ENCODE peak calls at places on chromosome X, in four cellular contexts. H, C, W and B are unnamed samples. For H3K4me1, the result is how much of the 10 kb centered on the place peaks cover.

GRCh38 chrX:10173331-10173900 is 16.6 kb downstream of the CLCN4 start:
- DNase-seq in H (no peak), C (peak), W (peak), B (peak)

GRCh38 chrX:41025926-41026325 is 59.3 kb upstream of the USP9X start:
- DNase-seq in H (no peak), C (peak), W (no peak), B (no peak)

GRCh38 chrX:150736478-150736877 is 43.3 kb downstream of the MTMR1 start:
- DNase-seq in H (no peak), C (no peak), W (no peak), B (no peak)

GRCh38 chrX:24945009-24945408 is 70.8 kb downstream of the ARX start:
- DNase-seq in H (no peak), C (no peak), W (no peak), B (no peak)

GRCh38 chrX:115504167-115504566 is 56.8 kb upstream of the PLS3 start:
- DNase-seq in H (no peak), C (no peak), W (no peak), B (no peak)

GRCh38 chrX:80808854-80809493 is 703 bp downstream of the BRWD3 start:
- DNase-seq in H (peak), C (peak), W (peak), B (no peak)

GRCh38 chrX:24026403-24026801 is 584 bp downstream of the KLHL15 start:
- DNase-seq in H (peak), C (no peak), W (no peak), B (no peak)

GRCh38 chrX:140917354-140918115 is 84.9 kb upstream of the SPANXB1 start:
- DNase-seq in H (no peak), C (no peak), W (no peak), B (no peak)

GRCh38 chrX:112734250-112734649 is 54.5 kb upstream of the LHFPL1 start:
- DNase-seq in H (no peak), C (peak), W (no peak), B (no peak)

GRCh38 chrX:79281775-79282174 is 85.4 kb downstream of the ITM2A start:
- DNase-seq in H (no peak), C (no peak), W (no peak), B (no peak)

GRCh38 chrX:97398030-97398551 is 514.4 kb downstream of the RPA4 start:
- DNase-seq in H (no peak), C (peak), W (no peak), B (no peak)

GRCh38 chrX:75276666-75277065 is 2.8 kb downstream of the UPRT start:
- DNase-seq in H (no peak), C (peak), W (no peak), B (no peak)

GRCh38 chrX:23008431-23009099 is 8.8 kb downstream of the DDX53 start:
- DNase-seq in H (peak), C (peak), W (no peak), B (no peak)

GRCh38 chrX:67693928-67694327 is 150.1 kb downstream of the AR start:
- DNase-seq in H (no peak), C (peak), W (no peak), B (no peak)

GRCh38 chrX:21683910-21684309 is 25.8 kb upstream of the KLHL34 start:
- DNase-seq in H (no peak), C (peak), W (no peak), B (no peak)

GRCh38 chrX:16867947-16868346 is 2.2 kb downstream of the RBBP7 start:
- DNase-seq in H (no peak), C (no peak), W (no peak), B (no peak)

GRCh38 chrX:148741441-148741840 is 241.0 kb downstream of the AFF2 start:
- DNase-seq in H (no peak), C (no peak), W (no peak), B (no peak)

GRCh38 chrX:905828-906566 is 275.4 kb downstream of the SHOX start:
- DNase-seq in H (no peak), C (no peak), W (no peak), B (no peak)

GRCh38 chrX:44043496-44043895 is 70.3 kb upstream of the NDP start:
- DNase-seq in H (no peak), C (peak), W (no peak), B (no peak)

GRCh38 chrX:5176766-5177165 is 1051.9 kb downstream of the NLGN4X start:
- DNase-seq in H (no peak), C (no peak), W (no peak), B (no peak)

GRCh38 chrX:74613350-74614192 is 853 bp downstream of the RLIM start:
- DNase-seq in H (peak), C (peak), W (no peak), B (no peak)

GRCh38 chrX:72121381-72121780 is 10.3 kb downstream of the RTL5 start:
- DNase-seq in H (no peak), C (peak), W (peak), B (no peak)

GRCh38 chrX:120504569-120504968 is 35.5 kb upstream of the LAMP2 start:
- DNase-seq in H (no peak), C (no peak), W (no peak), B (no peak)

GRCh38 chrX:129145382-129145781 is 377.9 kb downstream of the SMARCA1 start:
- DNase-seq in H (no peak), C (no peak), W (no peak), B (no peak)

GRCh38 chrX:38985375-38985774 is 184.1 kb downstream of the MID1IP1 start:
- DNase-seq in H (peak), C (no peak), W (no peak), B (no peak)

GRCh38 chrX:147763131-147763530 is 148.6 kb upstream of the FMR1 start:
- DNase-seq in H (no peak), C (no peak), W (no peak), B (no peak)

GRCh38 chrX:55640854-55641253 is 17.7 kb downstream of the FOXR2 start:
- DNase-seq in H (no peak), C (no peak), W (no peak), B (no peak)

GRCh38 chrX:133966199-133966598 is 19.2 kb downstream of the GPC3 start:
- DNase-seq in H (no peak), C (no peak), W (no peak), B (no peak)

GRCh38 chrX:1581132-1581531 is 10.3 kb upstream of the AKAP17A start:
- DNase-seq in H (peak), C (no peak), W (peak), B (no peak)

GRCh38 chrX:120625366-120625765 is 4.5 kb downstream of the C1GALT1C1 start:
- DNase-seq in H (no peak), C (no peak), W (no peak), B (no peak)

GRCh38 chrX:52852110-52852872 is 15.6 kb downstream of the XAGE3 start:
- DNase-seq in H (no peak), C (peak), W (no peak), B (no peak)

GRCh38 chrX:482192-482701 is 95.5 kb upstream of the PPP2R3B start:
- DNase-seq in H (no peak), C (no peak), W (no peak), B (no peak)

GRCh38 chrX:29687687-29688086 is 527.7 kb upstream of the MAGEB2 start:
- DNase-seq in H (no peak), C (peak), W (no peak), B (no peak)

GRCh38 chrX:152735101-152735500 is 1.5 kb downstream of the MAGEA12 start:
- DNase-seq in H (no peak), C (no peak), W (no peak), B (no peak)

GRCh38 chrX:71154641-71155040 is 10.0 kb downstream of the NLGN3 start:
- DNase-seq in H (no peak), C (no peak), W (no peak), B (no peak)

GRCh38 chrX:16822723-16823122 is 36.5 kb downstream of the TXLNG start:
- DNase-seq in H (no peak), C (peak), W (no peak), B (no peak)

GRCh38 chrX:86579777-86580176 is 431.5 kb downstream of the DACH2 start:
- DNase-seq in H (no peak), C (no peak), W (no peak), B (no peak)

DNA sequence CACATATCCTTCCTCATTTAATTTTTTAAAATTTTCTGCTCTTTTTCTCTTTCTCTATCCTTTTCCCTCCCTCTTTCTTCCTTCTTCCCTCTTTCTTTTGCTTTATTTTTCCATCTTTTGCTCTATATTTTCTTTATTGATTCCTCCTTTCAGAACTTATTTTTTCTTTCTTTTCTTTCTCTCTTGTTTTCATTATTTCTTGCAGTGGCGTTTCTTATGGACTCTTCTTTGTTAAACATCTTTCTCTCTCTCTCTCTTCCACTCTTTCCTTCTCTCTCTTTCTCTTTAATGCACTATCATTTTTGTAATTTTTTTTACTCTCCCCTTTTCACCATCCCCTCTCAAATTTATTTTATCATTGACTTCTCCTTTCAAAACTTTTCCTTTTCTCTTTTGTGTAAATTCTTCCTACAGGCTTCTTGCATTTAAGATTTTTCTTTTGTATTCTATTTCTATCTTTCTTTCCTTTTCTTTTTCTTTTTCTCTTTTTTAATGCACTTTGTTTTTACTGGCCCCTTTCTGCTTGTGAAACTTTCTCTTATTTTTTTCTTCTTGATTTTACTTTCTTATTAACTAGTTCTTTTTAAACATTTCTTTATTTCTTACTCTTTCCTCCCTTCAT is 97.0 kb downstream of the RBMX2 start:
- DNase-seq in H (no peak), C (no peak), W (no peak), B (no peak)
- TF ChIP-seq CTCF in H (no peak), C (no peak), W (no peak), B (no peak)

GRCh38 chrX:139828830-139829229 is 104.0 kb downstream of the ATP11C start:
- DNase-seq in H (no peak), C (no peak), W (no peak), B (no peak)

GRCh38 chrX:139832728-139833309 is 100.0 kb downstream of the ATP11C start:
- DNase-seq in H (no peak), C (no peak), W (no peak), B (no peak)

GRCh38 chrX:139831689-139832456 is 101.0 kb downstream of the ATP11C start:
- DNase-seq in H (no peak), C (peak), W (no peak), B (no peak)

GRCh38 chrX:139828037-139828436 is 104.8 kb downstream of the ATP11C start:
- DNase-seq in H (no peak), C (no peak), W (no peak), B (no peak)

DNA sequence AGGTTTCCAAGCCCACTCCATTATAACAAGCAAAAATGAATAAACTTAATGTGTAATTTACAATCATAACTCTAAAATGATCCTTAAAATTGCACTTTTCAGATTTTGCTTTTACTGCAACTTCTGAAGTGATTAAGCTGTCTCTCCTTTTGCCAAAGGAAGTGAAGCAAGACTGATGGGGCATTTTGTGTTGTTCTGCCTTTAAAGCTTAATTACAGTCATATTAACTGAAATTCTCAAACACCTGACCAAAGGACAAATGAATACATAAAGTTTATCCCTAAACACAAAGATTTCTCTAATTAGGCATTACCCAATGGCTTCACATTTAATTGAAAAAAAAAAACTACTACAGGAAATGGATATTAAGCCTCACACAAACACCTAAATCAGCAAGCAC is 101.8 kb downstream of the ATP11C start:
- DNase-seq in H (no peak), C (no peak), W (no peak), B (no peak)
- H3K4me1 ChIP-seq in H (under half), C (under half), W (half or more), B (under half)

DNA sequence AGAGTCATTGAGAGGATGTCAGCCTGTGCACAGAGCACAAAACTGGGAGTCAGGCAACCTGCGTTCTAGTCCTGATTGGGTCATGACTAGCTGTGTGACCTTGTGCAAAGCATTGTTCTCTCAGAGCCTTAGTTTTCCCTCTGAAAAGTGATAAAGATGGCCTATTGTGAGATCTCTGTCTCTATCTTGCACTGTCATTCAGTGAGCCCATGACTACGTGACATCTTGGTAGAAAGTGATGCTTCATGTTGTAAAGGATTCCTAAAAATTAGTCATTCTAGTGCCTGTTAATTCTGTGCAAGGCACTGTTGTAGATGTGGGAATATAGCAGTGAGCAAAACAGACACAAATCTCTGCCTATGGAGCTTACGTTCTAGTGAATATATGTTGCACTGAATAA is 2.5 kb downstream of the PGRMC1 start:
- DNase-seq in H (no peak), C (peak), W (no peak), B (no peak)
- H3K27ac ChIP-seq in H (no peak), C (peak), W (no peak), B (no peak)

GRCh38 chrX:85052636-85053343 is 49.1 kb downstream of the APOOL start:
- DNase-seq in H (no peak), C (peak), W (no peak), B (no peak)
- TF ChIP-seq CTCF in H (peak), C (peak), W (peak), B (no peak)

GRCh38 chrX:47570794-47571193 is 9.8 kb downstream of the ARAF start:
- DNase-seq in H (no peak), C (no peak), W (no peak), B (no peak)
- H3K4me1 ChIP-seq in H (under half), C (under half), W (under half), B (under half)